ENCODE peak calls at places on chromosomes 1 and 21, in nine cellular contexts. One of them, this sample, is unnamed.

GRCh38 chr1:203227684-203228083 is 1.8 kb downstream of the CHIT1 start:
- DNase-seq in HCT116: no peak
- DNase-seq in GM12891: no peak
- DNase-seq in endothelial cell of umbilical vein: no peak
- DNase-seq in breast epithelium: no peak
- DNase-seq in stomach: no peak
- DNase-seq in transverse colon: no peak
- DNase-seq in esophagus muscularis mucosa: peak
- DNase-seq in GM12892: no peak
- DNase-seq in this sample: no peak

GRCh38 chr1:44924835-44925464 is 61.4 kb downstream of the EIF2B3 start:
- DNase-seq in HCT116: peak
- DNase-seq in GM12891: no peak
- DNase-seq in endothelial cell of umbilical vein: peak
- DNase-seq in breast epithelium: no peak
- DNase-seq in stomach: no peak
- DNase-seq in transverse colon: no peak
- DNase-seq in esophagus muscularis mucosa: no peak
- DNase-seq in GM12892: no peak
- DNase-seq in this sample: no peak

GRCh38 chr1:62621907-62622306 is 24.6 kb downstream of the ANGPTL3 start:
- DNase-seq in HCT116: peak
- DNase-seq in GM12891: peak
- DNase-seq in endothelial cell of umbilical vein: peak
- DNase-seq in breast epithelium: no peak
- DNase-seq in stomach: no peak
- DNase-seq in transverse colon: no peak
- DNase-seq in esophagus muscularis mucosa: no peak
- DNase-seq in GM12892: peak
- DNase-seq in this sample: no peak

GRCh38 chr1:153742411-153743142 is 14.7 kb downstream of the INTS3 start:
- DNase-seq in HCT116: no peak
- DNase-seq in GM12891: no peak
- DNase-seq in endothelial cell of umbilical vein: no peak
- DNase-seq in breast epithelium: no peak
- DNase-seq in stomach: no peak
- DNase-seq in transverse colon: no peak
- DNase-seq in esophagus muscularis mucosa: no peak
- DNase-seq in GM12892: no peak
- DNase-seq in this sample: no peak

GRCh38 chr1:207883660-207884245 is 27.2 kb downstream of the CD34 start:
- DNase-seq in HCT116: no peak
- DNase-seq in GM12891: no peak
- DNase-seq in endothelial cell of umbilical vein: no peak
- DNase-seq in breast epithelium: no peak
- DNase-seq in stomach: peak
- DNase-seq in transverse colon: no peak
- DNase-seq in esophagus muscularis mucosa: no peak
- DNase-seq in GM12892: no peak
- DNase-seq in this sample: no peak

GRCh38 chr1:157292809-157293564 is 154.8 kb upstream of the ETV3 start:
- DNase-seq in HCT116: no peak
- DNase-seq in GM12891: no peak
- DNase-seq in endothelial cell of umbilical vein: no peak
- DNase-seq in breast epithelium: no peak
- DNase-seq in stomach: no peak
- DNase-seq in transverse colon: no peak
- DNase-seq in esophagus muscularis mucosa: peak
- DNase-seq in GM12892: no peak
- DNase-seq in this sample: no peak

GRCh38 chr1:19661721-19662228 is 2.9 kb upstream of the HTR6 start:
- DNase-seq in HCT116: peak
- DNase-seq in GM12891: no peak
- DNase-seq in endothelial cell of umbilical vein: peak
- DNase-seq in breast epithelium: no peak
- DNase-seq in stomach: no peak
- DNase-seq in transverse colon: no peak
- DNase-seq in esophagus muscularis mucosa: no peak
- DNase-seq in GM12892: no peak
- DNase-seq in this sample: no peak

GRCh38 chr1:71307451-71307850 is 226.6 kb upstream of the ZRANB2 start:
- DNase-seq in HCT116: no peak
- DNase-seq in GM12891: no peak
- DNase-seq in endothelial cell of umbilical vein: peak
- DNase-seq in breast epithelium: no peak
- DNase-seq in stomach: no peak
- DNase-seq in transverse colon: peak
- DNase-seq in esophagus muscularis mucosa: no peak
- DNase-seq in GM12892: no peak
- DNase-seq in this sample: no peak

GRCh38 chr1:153842006-153842471 is 66.8 kb downstream of the SLC27A3 start:
- DNase-seq in HCT116: no peak
- DNase-seq in GM12891: no peak
- DNase-seq in endothelial cell of umbilical vein: no peak
- DNase-seq in breast epithelium: no peak
- DNase-seq in stomach: no peak
- DNase-seq in transverse colon: no peak
- DNase-seq in esophagus muscularis mucosa: no peak
- DNase-seq in GM12892: no peak
- DNase-seq in this sample: no peak

GRCh38 chr1:192357904-192358303 is 41.1 kb downstream of the RGS21 start:
- DNase-seq in HCT116: no peak
- DNase-seq in GM12891: no peak
- DNase-seq in endothelial cell of umbilical vein: no peak
- DNase-seq in breast epithelium: no peak
- DNase-seq in stomach: no peak
- DNase-seq in transverse colon: no peak
- DNase-seq in esophagus muscularis mucosa: no peak
- DNase-seq in GM12892: no peak
- DNase-seq in this sample: no peak

GRCh38 chr1:92817137-92817697 is 14.6 kb upstream of the RPL5 start:
- DNase-seq in HCT116: no peak
- DNase-seq in GM12891: no peak
- DNase-seq in endothelial cell of umbilical vein: no peak
- DNase-seq in breast epithelium: no peak
- DNase-seq in stomach: no peak
- DNase-seq in transverse colon: peak
- DNase-seq in esophagus muscularis mucosa: no peak
- DNase-seq in GM12892: no peak
- DNase-seq in this sample: no peak

GRCh38 chr1:234261545-234261944 is 111.7 kb upstream of the COA6 start:
- DNase-seq in HCT116: no peak
- DNase-seq in GM12891: no peak
- DNase-seq in endothelial cell of umbilical vein: no peak
- DNase-seq in breast epithelium: no peak
- DNase-seq in stomach: no peak
- DNase-seq in transverse colon: no peak
- DNase-seq in esophagus muscularis mucosa: no peak
- DNase-seq in GM12892: no peak
- DNase-seq in this sample: no peak

GRCh38 chr21:42527489-42528158 is 14.0 kb downstream of the SLC37A1 start:
- DNase-seq in HCT116: no peak
- DNase-seq in GM12891: no peak
- DNase-seq in endothelial cell of umbilical vein: no peak
- DNase-seq in breast epithelium: no peak
- DNase-seq in stomach: no peak
- DNase-seq in transverse colon: no peak
- DNase-seq in esophagus muscularis mucosa: no peak
- DNase-seq in GM12892: no peak
- DNase-seq in this sample: no peak

GRCh38 chr1:163768581-163768980 is 446.8 kb downstream of the NUF2 start:
- DNase-seq in HCT116: no peak
- DNase-seq in GM12891: no peak
- DNase-seq in endothelial cell of umbilical vein: no peak
- DNase-seq in breast epithelium: no peak
- DNase-seq in stomach: no peak
- DNase-seq in transverse colon: no peak
- DNase-seq in esophagus muscularis mucosa: no peak
- DNase-seq in GM12892: no peak
- DNase-seq in this sample: no peak

GRCh38 chr1:107964397-107965111 is 426 bp downstream of the VAV3 start:
- DNase-seq in HCT116: no peak
- DNase-seq in GM12891: peak
- DNase-seq in endothelial cell of umbilical vein: peak
- DNase-seq in breast epithelium: no peak
- DNase-seq in stomach: peak
- DNase-seq in transverse colon: peak
- DNase-seq in esophagus muscularis mucosa: no peak
- DNase-seq in GM12892: peak
- DNase-seq in this sample: peak

GRCh38 chr1:246058478-246058877 is 448.6 kb downstream of the SMYD3 start:
- DNase-seq in HCT116: no peak
- DNase-seq in GM12891: no peak
- DNase-seq in endothelial cell of umbilical vein: no peak
- DNase-seq in breast epithelium: no peak
- DNase-seq in stomach: no peak
- DNase-seq in transverse colon: no peak
- DNase-seq in esophagus muscularis mucosa: no peak
- DNase-seq in GM12892: no peak
- DNase-seq in this sample: no peak

GRCh38 chr21:39630827-39631226 is 18.1 kb downstream of the B3GALT5 start:
- DNase-seq in HCT116: no peak
- DNase-seq in GM12891: no peak
- DNase-seq in endothelial cell of umbilical vein: no peak
- DNase-seq in breast epithelium: no peak
- DNase-seq in stomach: no peak
- DNase-seq in transverse colon: no peak
- DNase-seq in esophagus muscularis mucosa: no peak
- DNase-seq in GM12892: no peak
- DNase-seq in this sample: no peak

GRCh38 chr1:86429830-86430229 is 5.9 kb downstream of the CLCA2 start:
- DNase-seq in HCT116: no peak
- DNase-seq in GM12891: no peak
- DNase-seq in endothelial cell of umbilical vein: peak
- DNase-seq in breast epithelium: no peak
- DNase-seq in stomach: no peak
- DNase-seq in transverse colon: no peak
- DNase-seq in esophagus muscularis mucosa: no peak
- DNase-seq in GM12892: no peak
- DNase-seq in this sample: peak

GRCh38 chr1:27418326-27418761 is 25.9 kb downstream of the GPR3 start:
- DNase-seq in HCT116: no peak
- DNase-seq in GM12891: no peak
- DNase-seq in endothelial cell of umbilical vein: peak
- DNase-seq in breast epithelium: peak
- DNase-seq in stomach: peak
- DNase-seq in transverse colon: peak
- DNase-seq in esophagus muscularis mucosa: no peak
- DNase-seq in GM12892: peak
- DNase-seq in this sample: peak
- TF ChIP-seq POLR2AphosphoS5 in HCT116: no peak
- TF ChIP-seq POLR2AphosphoS5 in GM12891: peak
- TF ChIP-seq POLR2AphosphoS5 in endothelial cell of umbilical vein: no peak
- TF ChIP-seq POLR2AphosphoS5 in breast epithelium: peak
- TF ChIP-seq POLR2AphosphoS5 in stomach: peak
- TF ChIP-seq POLR2AphosphoS5 in transverse colon: peak
- TF ChIP-seq POLR2AphosphoS5 in esophagus muscularis mucosa: peak
- TF ChIP-seq POLR2AphosphoS5 in GM12892: no peak
- TF ChIP-seq POLR2AphosphoS5 in this sample: peak

GRCh38 chr21:41361786-41362604 is at the start of gene MX2:
- DNase-seq in HCT116: no peak
- DNase-seq in GM12891: peak
- DNase-seq in endothelial cell of umbilical vein: no peak
- DNase-seq in breast epithelium: peak
- DNase-seq in stomach: peak
- DNase-seq in transverse colon: peak
- DNase-seq in esophagus muscularis mucosa: peak
- DNase-seq in GM12892: peak
- DNase-seq in this sample: no peak
- TF ChIP-seq POLR2A in HCT116: no peak
- TF ChIP-seq POLR2A in GM12891: peak
- TF ChIP-seq POLR2A in endothelial cell of umbilical vein: no peak
- TF ChIP-seq POLR2A in breast epithelium: no peak
- TF ChIP-seq POLR2A in stomach: no peak
- TF ChIP-seq POLR2A in transverse colon: peak
- TF ChIP-seq POLR2A in esophagus muscularis mucosa: peak
- TF ChIP-seq POLR2A in GM12892: peak
- TF ChIP-seq POLR2A in this sample: peak

DNA sequence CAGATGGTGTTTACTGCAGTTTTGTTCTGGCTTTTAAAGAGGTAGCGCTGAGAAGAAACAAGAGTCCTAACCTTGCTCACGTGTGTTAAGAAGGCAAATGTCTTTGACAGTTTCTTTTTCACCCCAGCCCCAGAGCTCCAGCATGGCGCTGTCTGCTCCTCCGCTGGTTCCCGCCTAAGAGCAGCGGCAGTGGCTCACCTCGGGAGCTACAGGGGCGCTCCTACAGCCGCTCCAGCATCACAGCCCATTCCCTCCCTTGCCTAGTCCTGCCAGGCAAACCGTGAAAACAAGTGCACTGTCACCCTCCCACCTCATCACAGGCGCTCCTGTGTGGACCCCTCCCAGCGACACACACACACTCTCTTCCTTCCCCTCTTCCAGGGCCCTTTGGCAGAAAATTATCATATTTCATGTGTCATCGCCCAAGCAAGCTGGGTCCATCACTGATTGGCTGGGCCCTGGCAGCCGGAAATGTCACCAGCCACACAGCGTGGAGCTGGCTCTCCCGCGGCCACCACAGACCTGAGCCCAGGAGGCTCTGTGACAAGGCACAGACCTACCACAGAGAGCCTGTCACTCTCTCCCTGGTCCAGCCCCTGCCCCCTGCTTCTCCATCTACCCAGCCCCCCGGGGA is 1.2 kb upstream of the HIVEP3 start:
- DNase-seq in HCT116: no peak
- DNase-seq in GM12891: peak
- DNase-seq in endothelial cell of umbilical vein: no peak
- DNase-seq in breast epithelium: no peak
- DNase-seq in stomach: peak
- DNase-seq in transverse colon: peak
- DNase-seq in esophagus muscularis mucosa: no peak
- DNase-seq in GM12892: peak
- DNase-seq in this sample: no peak
- TF ChIP-seq POLR2AphosphoS5 in HCT116: no peak
- TF ChIP-seq POLR2AphosphoS5 in GM12891: peak
- TF ChIP-seq POLR2AphosphoS5 in endothelial cell of umbilical vein: no peak
- TF ChIP-seq POLR2AphosphoS5 in breast epithelium: no peak
- TF ChIP-seq POLR2AphosphoS5 in stomach: no peak
- TF ChIP-seq POLR2AphosphoS5 in transverse colon: no peak
- TF ChIP-seq POLR2AphosphoS5 in esophagus muscularis mucosa: no peak
- TF ChIP-seq POLR2AphosphoS5 in GM12892: no peak
- TF ChIP-seq POLR2AphosphoS5 in this sample: no peak

DNA sequence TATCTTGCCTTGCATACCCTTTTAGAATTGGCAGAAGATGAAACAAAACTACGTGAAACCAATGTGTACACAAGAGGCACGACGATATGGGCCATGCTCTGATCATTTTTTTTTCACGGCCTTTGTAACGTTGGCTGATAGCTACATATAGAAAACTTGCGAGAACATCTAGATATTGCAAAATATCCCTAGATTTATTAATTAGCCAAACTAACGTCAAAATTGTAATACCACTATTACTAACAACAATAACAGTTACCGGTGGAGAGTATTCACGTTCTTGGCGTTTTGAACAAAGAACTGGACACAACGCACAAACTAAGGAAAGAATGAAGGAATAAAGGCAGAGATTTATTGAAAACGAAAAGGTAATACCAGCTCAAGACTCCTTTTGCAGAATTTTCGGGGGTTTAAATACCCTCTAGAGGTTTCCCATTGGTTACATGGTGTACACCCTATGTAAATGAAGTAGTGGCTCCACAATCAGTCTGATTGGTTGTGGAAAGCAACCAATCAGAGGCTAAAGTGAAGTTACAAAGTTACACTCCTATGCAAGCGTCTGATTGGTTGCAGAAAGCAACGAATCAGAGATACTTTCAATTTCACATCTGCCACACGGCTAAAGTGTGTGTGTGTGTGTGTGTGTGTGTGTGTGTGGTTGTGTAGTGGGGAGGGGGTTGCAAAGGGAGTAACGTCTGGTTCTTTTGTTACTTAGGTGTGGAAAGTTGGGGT is 945 bp upstream of the GTF2B start:
- DNase-seq in HCT116: peak
- DNase-seq in GM12891: no peak
- DNase-seq in endothelial cell of umbilical vein: peak
- DNase-seq in breast epithelium: no peak
- DNase-seq in stomach: no peak
- DNase-seq in transverse colon: no peak
- DNase-seq in esophagus muscularis mucosa: no peak
- DNase-seq in GM12892: no peak
- DNase-seq in this sample: no peak
- TF ChIP-seq POLR2A in HCT116: peak
- TF ChIP-seq POLR2A in GM12891: no peak
- TF ChIP-seq POLR2A in endothelial cell of umbilical vein: no peak
- TF ChIP-seq POLR2A in breast epithelium: no peak
- TF ChIP-seq POLR2A in stomach: no peak
- TF ChIP-seq POLR2A in transverse colon: no peak
- TF ChIP-seq POLR2A in esophagus muscularis mucosa: no peak
- TF ChIP-seq POLR2A in GM12892: no peak
- TF ChIP-seq POLR2A in this sample: no peak

This sample was measured in prostate gland.